ENCODE peak calls at places on chromosomes 2 and 18, in five cellular contexts. T, H, F, A and V are unnamed samples.

GRCh38 chr18:48932462-48932818 is 18.3 kb downstream of the SMAD7 start:
- DNase-seq in T (no peak), H (no peak), F (no peak), A (no peak), V (no peak)

GRCh38 chr2:149543845-149544244 is 43.7 kb downstream of the MMADHC start:
- DNase-seq in T (no peak), H (no peak), F (no peak), A (no peak), V (no peak)

GRCh38 chr2:44120428-44120827 is 48.2 kb upstream of the PPM1B start:
- DNase-seq in T (no peak), H (no peak), F (peak; percentile 75), A (no peak), V (no peak)

GRCh38 chr2:99648906-99649606 is 159.2 kb upstream of the REV1 start:
- DNase-seq in T (no peak), H (no peak), F (no peak), A (no peak), V (no peak)

GRCh38 chr18:61991201-61991600 is 98.4 kb upstream of the RNF152 start:
- DNase-seq in T (no peak), H (no peak), F (peak; percentile 21), A (peak; percentile 62), V (no peak)

GRCh38 chr2:37414470-37414949 is 70.1 kb downstream of the QPCT start:
- DNase-seq in T (peak; percentile 47), H (no peak), F (peak; percentile 64), A (peak; percentile 9), V (no peak)

GRCh38 chr2:230664128-230664527 is 48.5 kb upstream of the CAB39 start:
- DNase-seq in T (no peak), H (no peak), F (no peak), A (no peak), V (no peak)

GRCh38 chr2:142218471-142218870 is 87.7 kb upstream of the LRP1B start:
- DNase-seq in T (no peak), H (no peak), F (peak; percentile 93), A (no peak), V (no peak)

GRCh38 chr2:166411473-166412230 is 35.9 kb upstream of the SCN9A start:
- DNase-seq in T (no peak), H (no peak), F (peak; percentile 46), A (no peak), V (no peak)

GRCh38 chr2:197054437-197054836 is 127.9 kb upstream of the PGAP1 start:
- DNase-seq in T (no peak), H (no peak), F (peak; percentile 44), A (no peak), V (no peak)

GRCh38 chr2:169118060-169118459 is 48.7 kb downstream of the DHRS9 start:
- DNase-seq in T (no peak), H (no peak), F (no peak), A (no peak), V (no peak)

GRCh38 chr2:120747281-120747680 is 11.6 kb downstream of the GLI2 start:
- DNase-seq in T (no peak), H (no peak), F (no peak), A (no peak), V (no peak)